ENCODE peak calls at places on chromosomes 1 and 21, in four cellular contexts. U is fibroblast of lung, M is IMR-90, Y is neural progenitor cell. T is an unnamed sample.

GRCh38 chr1:28775121-28775942 is 36.6 kb upstream of the OPRD1 start:
- DNase-seq in U (peak), M (peak), Y (peak), T (no peak)

GRCh38 chr1:75034376-75034775 is 99.8 kb upstream of the LHX8 start:
- DNase-seq in U (no peak), M (no peak), Y (no peak), T (no peak)

GRCh38 chr1:100585774-100586173 is 47.8 kb downstream of the GPR88 start:
- DNase-seq in U (peak), M (peak), Y (no peak), T (peak)

GRCh38 chr1:22080184-22080583 is 27.7 kb downstream of the CDC42 start:
- DNase-seq in U (no peak), M (no peak), Y (no peak), T (no peak)

GRCh38 chr1:157377216-157377821 is 175.0 kb downstream of the FCRL5 start:
- DNase-seq in U (no peak), M (peak), Y (peak), T (peak)

GRCh38 chr1:189654906-189655305 is 822.8 kb downstream of the BRINP3 start:
- DNase-seq in U (peak), M (peak), Y (no peak), T (peak)

GRCh38 chr1:110068646-110069301 is 1.7 kb downstream of the ALX3 start:
- DNase-seq in U (no peak), M (no peak), Y (peak), T (peak)

GRCh38 chr1:76006234-76006633 is 68.3 kb upstream of the ST6GALNAC3 start:
- DNase-seq in U (no peak), M (peak), Y (no peak), T (peak)

GRCh38 chr1:71792264-71792663 is 490.1 kb downstream of the NEGR1 start:
- DNase-seq in U (no peak), M (no peak), Y (no peak), T (no peak)
- H3K9ac ChIP-seq in U (no peak), M (no peak), Y (no peak), T (no peak)

DNA sequence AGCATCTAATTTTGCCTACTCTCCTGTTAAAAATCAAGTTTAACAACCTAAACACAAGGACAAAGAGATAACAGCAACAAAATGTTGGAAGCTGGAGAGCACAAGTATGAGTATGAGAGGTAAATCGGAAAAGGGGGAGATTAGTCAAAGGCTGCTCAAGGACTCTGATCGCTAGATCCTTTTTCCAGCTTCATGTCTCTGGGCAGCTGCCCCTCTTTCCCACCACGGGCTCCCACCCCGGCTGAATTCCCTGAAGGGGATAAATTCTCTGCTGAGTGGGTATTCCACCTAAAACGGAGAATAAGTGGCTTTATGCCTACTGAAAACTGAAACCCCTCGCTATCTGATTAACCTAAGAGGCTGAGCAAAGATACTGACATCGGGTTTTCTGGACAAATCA is 696 bp upstream of the CTBS start:
- DNase-seq in U (no peak), M (no peak), Y (no peak), T (no peak)
- H3K9ac ChIP-seq in U (no peak), M (no peak), Y (no peak), T (peak)

DNA sequence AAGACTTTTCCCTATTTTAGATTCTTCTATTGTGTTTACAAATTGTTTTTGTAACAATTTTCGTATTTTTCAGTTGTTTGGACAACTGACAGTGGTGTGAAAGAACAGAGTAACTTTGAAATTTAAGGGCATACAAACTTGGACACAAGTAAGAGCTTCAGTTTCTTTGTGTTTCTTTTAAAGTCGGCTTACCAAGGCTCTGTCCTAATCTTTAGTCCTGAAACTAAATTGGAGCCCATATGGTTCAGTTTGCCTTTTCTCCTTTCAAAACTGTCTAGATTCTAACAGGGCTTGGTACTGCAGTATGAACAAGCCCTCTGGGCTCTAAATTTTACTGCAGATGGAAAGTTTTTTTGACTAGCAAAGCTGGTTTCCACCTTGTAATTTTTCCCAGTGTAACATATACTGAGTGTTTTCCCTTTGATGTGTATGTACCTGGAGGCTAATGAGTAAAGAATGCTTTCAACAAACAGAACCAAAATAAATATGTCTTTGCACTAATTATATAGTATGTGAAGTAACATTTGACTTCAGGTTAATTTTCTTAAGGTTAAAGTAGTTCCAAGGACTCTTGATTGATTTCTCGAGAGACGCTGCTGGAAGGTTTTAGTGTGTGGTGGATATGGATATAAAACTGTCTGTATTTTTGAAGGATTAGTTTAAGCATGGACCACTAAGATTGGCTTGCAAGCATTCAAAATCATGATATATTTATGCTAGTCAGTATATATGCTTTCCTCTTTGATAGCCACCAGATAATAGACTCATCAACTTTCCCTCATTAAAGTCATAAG is 4.1 kb downstream of the SNX27 start:
- DNase-seq in U (no peak), M (no peak), Y (no peak), T (no peak)
- H3K9ac ChIP-seq in U (no peak), M (no peak), Y (no peak), T (no peak)

DNA sequence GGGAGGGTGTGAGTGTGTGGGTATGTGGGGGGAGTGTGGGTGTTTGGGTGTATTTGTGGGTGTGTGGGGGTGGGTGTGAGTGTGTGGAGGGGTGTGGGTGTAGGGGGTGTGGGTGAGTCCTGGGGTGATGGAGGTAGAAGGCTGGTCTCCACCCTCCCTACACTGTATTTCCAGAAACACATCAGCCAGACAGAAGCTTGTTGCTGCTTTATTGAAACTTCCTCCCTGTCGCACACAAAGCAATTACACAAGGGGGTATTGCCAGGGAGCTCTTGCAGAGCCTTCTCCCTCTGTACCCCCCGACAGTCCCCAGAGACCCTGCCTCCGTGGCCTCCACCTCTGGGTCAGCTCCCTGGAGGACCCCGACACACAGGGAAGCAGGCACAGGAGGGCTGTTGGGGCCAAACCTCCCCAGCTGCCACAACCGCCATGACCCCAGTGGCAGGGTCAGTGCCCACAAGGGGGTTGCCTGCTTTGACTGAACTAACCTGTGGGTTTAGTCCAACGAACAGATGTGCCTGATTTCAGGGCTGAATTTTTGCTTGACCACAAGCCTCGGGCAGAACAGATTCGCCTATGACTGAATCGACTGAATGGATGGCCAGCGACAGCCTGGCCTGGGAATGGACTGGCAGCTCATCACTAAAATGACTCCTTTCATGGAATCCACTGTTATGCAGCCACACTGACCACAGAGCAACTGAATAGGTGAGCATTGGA is 9.1 kb upstream of the MATN1 start:
- DNase-seq in U (peak), M (peak), Y (peak), T (peak)
- H3K9ac ChIP-seq in U (no peak), M (no peak), Y (no peak), T (no peak)

DNA sequence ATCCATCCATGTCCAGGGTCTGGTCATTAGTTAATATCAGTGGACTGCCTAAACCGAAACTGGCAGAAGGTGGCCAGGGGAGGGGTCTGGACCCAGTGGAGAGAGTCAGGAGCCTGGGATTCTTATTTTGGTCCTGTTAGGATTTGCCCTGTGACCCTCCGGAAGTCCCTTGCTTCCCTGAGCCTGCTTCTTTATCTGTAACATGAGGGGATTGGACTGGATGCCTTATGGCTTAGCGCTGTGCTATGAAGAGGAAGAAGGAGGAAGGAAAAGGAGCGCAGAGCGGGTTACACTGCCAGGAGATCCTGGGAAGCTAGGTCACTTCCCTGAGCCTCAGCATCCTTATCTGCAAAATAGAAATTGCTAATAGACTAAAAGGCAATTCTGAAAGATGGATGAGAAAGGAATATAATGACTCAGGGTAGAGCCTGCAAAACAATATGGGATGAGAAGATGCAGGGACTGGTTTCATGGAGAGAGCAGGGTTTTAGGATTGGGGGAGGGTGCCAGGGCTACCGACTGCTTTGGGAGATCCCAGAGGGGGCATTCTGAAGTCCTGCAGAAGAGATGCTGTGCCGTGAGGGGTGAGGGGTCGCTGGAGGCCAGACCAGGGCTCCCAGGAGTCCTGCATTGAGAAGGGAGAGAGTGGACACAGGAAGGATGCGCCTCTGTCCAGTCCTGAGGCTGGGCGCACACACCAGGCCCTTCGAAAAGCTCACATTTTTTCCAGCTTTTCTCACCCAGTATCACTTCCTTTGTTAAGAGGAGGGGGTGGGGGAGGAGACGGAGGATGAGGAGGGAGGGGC is 457 bp upstream of the ADORA1 start:
- DNase-seq in U (peak), M (peak), Y (no peak), T (peak)
- H3K9ac ChIP-seq in U (no peak), M (no peak), Y (no peak), T (no peak)

GRCh38 chr21:44458971-44459711 is 3.8 kb downstream of the LRRC3 start:
- DNase-seq in U (no peak), M (no peak), Y (no peak), T (no peak)

GRCh38 chr21:44454747-44455523 is at the start of gene LRRC3:
- DNase-seq in U (peak), M (peak), Y (peak), T (peak)

GRCh38 chr21:44456207-44456914 is 1.1 kb downstream of the LRRC3 start:
- DNase-seq in U (no peak), M (no peak), Y (no peak), T (no peak)

GRCh38 chr21:44455524-44456206 is 355 bp downstream of the LRRC3 start:
- DNase-seq in U (peak), M (no peak), Y (peak), T (peak)

DNA sequence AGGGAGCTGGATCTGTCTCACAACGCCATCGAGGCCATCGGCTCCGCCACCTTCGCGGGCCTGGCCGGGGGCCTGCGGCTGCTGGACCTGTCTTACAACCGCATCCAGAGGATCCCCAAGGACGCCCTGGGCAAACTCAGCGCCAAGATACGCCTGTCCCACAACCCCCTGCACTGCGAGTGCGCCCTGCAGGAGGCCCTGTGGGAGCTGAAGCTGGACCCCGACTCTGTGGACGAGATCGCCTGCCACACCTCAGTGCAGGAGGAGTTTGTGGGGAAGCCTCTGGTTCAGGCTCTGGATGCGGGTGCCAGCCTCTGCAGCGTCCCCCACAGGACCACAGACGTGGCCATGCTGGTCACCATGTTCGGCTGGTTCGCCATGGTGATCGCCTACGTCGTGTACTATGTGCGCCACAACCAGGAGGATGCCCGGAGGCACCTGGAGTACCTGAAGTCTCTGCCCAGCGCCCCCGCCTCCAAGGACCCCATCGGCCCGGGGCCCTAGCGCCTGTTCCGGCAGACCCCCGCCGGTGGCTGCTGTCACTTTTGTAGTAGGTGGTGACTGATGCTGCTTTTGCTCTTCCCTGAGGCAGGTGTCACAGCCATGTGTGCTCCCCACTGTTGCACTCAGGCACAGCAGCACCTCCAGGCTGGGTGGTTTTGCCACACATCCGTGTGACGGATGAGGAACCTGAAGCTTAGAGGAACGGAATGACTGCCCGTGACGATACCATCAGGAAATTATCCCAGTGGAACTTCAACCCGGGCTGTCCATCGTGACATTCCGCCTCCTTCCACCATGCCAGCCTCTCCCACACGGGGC is 1.8 kb downstream of the LRRC3 start:
- DNase-seq in U (no peak), M (no peak), Y (no peak), T (no peak)
- H3K9ac ChIP-seq in U (no peak), M (no peak), Y (no peak), T (no peak)

DNA sequence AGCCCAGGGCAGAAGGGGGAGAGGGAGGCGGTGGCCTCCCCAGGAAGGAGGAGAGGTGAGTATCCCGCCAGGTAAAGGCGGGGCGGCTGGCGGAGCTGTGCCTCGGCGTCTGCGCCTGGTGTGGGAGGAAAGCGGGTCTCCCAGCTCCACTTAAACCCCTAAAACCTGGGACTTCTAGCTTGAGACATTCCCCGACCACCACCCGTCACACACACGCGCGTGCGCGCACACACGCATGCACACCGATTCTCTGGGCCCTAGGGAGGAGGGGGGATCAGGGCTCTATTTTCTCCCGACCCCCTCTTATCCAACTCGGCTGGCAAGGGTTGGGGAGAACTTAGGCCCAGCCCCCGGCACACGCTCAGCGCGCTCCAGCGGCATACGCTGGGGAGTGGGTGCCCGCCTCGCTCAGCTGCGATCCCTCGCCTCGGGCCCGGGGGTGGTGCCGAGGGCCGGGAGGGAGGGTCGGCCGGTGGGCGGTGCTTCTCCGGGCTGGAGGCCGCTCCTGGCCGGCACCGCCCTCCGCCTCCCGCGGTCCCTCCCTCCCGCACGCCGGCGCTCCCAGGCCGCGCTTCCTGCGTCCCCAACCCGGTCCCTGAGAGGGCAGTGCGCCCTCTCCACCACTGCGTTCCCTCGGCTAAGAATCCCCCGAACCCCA is at the start of gene TMEM51:
- DNase-seq in U (peak), M (peak), Y (peak), T (peak)
- H3K9ac ChIP-seq in U (peak), M (peak), Y (no peak), T (peak)

DNA sequence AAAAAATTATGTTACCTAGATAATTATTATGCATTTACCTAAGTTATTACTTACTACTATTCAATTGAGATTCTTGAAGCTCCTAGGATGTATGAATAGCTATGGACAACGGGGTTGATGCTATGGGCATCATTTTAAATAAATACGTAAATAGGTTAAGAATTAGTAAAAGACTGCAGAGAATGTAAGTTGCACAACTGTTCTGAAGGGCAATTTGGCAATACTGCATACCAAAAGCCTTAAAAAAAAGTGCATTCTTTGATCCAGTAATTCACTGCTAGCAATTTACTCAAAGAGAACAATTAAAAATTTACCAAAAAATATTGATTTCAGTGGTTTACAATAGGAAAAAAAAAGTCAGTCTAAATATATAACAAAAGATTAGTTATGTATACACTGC is 3.5 kb downstream of the ARPC5 start:
- DNase-seq in U (peak), M (peak), Y (no peak), T (peak)
- H3K9ac ChIP-seq in U (no peak), M (peak), Y (no peak), T (peak)

GRCh38 chr1:93613895-93614294 is 67.7 kb downstream of the BCAR3 start:
- DNase-seq in U (peak), M (peak), Y (peak), T (peak)
- H3K9ac ChIP-seq in U (no peak), M (no peak), Y (no peak), T (peak)

GRCh38 chr1:61951731-61952585 is 209.7 kb downstream of the PATJ start:
- DNase-seq in U (peak), M (peak), Y (peak), T (peak)
- H3K9ac ChIP-seq in U (no peak), M (no peak), Y (no peak), T (no peak)

T was measured in adipocyte.